ENCODE peak calls at places on chromosomes 3 and 15, in six cellular contexts. One of them, this sample, is unnamed.

GRCh38 chr15:37032091-37032775 is 68.1 kb downstream of the MEIS2 start:
- DNase-seq in esophagus squamous epithelium: no peak
- DNase-seq in kidney: no peak
- DNase-seq in HepG2: no peak
- DNase-seq in ovary: no peak
- DNase-seq in tibial artery: no peak
- DNase-seq in this sample: no peak

GRCh38 chr3:117998071-117998470 is 1036.6 kb downstream of the IGSF11 start:
- DNase-seq in esophagus squamous epithelium: no peak
- DNase-seq in tibial artery: no peak
- DNase-seq in ovary: no peak
- DNase-seq in HepG2: no peak
- DNase-seq in kidney: no peak
- DNase-seq in this sample: no peak

GRCh38 chr3:121330586-121330985 is 215.2 kb downstream of the POLQ start:
- DNase-seq in esophagus squamous epithelium: no peak
- DNase-seq in HepG2: no peak
- DNase-seq in ovary: no peak
- DNase-seq in tibial artery: no peak
- DNase-seq in kidney: no peak
- DNase-seq in this sample: no peak

GRCh38 chr15:81182031-81182745 is 14.5 kb upstream of the IL16 start:
- DNase-seq in ovary: no peak
- DNase-seq in HepG2: no peak
- DNase-seq in esophagus squamous epithelium: no peak
- DNase-seq in kidney: no peak
- DNase-seq in tibial artery: no peak
- DNase-seq in this sample: no peak

GRCh38 chr15:92914768-92915221 is 14.7 kb downstream of the CHD2 start:
- DNase-seq in kidney: no peak
- DNase-seq in tibial artery: no peak
- DNase-seq in HepG2: no peak
- DNase-seq in ovary: no peak
- DNase-seq in esophagus squamous epithelium: no peak
- DNase-seq in this sample: no peak

GRCh38 chr3:159711560-159712333 is 276.9 kb upstream of the IL12A start:
- DNase-seq in HepG2: no peak
- DNase-seq in ovary: no peak
- DNase-seq in esophagus squamous epithelium: no peak
- DNase-seq in tibial artery: peak
- DNase-seq in kidney: no peak
- DNase-seq in this sample: no peak

GRCh38 chr15:83653639-83654378 is at the start of gene ADAMTSL3:
- DNase-seq in tibial artery: peak
- DNase-seq in ovary: peak
- DNase-seq in kidney: peak
- DNase-seq in esophagus squamous epithelium: no peak
- DNase-seq in HepG2: no peak
- DNase-seq in this sample: peak

GRCh38 chr15:52963865-52964264 is 173.7 kb upstream of the ONECUT1 start:
- DNase-seq in kidney: no peak
- DNase-seq in HepG2: no peak
- DNase-seq in tibial artery: no peak
- DNase-seq in esophagus squamous epithelium: no peak
- DNase-seq in ovary: no peak
- DNase-seq in this sample: no peak

GRCh38 chr3:58041826-58042324 is 33.7 kb downstream of the FLNB start:
- DNase-seq in ovary: no peak
- DNase-seq in tibial artery: no peak
- DNase-seq in kidney: no peak
- DNase-seq in esophagus squamous epithelium: no peak
- DNase-seq in HepG2: peak
- DNase-seq in this sample: no peak

GRCh38 chr3:189584609-189585008 is 46.6 kb upstream of the TP63 start:
- DNase-seq in HepG2: no peak
- DNase-seq in kidney: no peak
- DNase-seq in esophagus squamous epithelium: no peak
- DNase-seq in ovary: no peak
- DNase-seq in tibial artery: no peak
- DNase-seq in this sample: no peak

GRCh38 chr3:106819445-106819844 is 557.8 kb upstream of the CCDC54 start:
- DNase-seq in ovary: no peak
- DNase-seq in kidney: no peak
- DNase-seq in HepG2: no peak
- DNase-seq in esophagus squamous epithelium: no peak
- DNase-seq in tibial artery: no peak
- DNase-seq in this sample: no peak

GRCh38 chr15:41396111-41396510 is 6.2 kb downstream of the NDUFAF1 start:
- DNase-seq in tibial artery: no peak
- DNase-seq in esophagus squamous epithelium: no peak
- DNase-seq in ovary: no peak
- DNase-seq in kidney: no peak
- DNase-seq in HepG2: no peak
- DNase-seq in this sample: no peak

GRCh38 chr15:57298843-57299550 is 77.3 kb upstream of the CGNL1 start:
- DNase-seq in kidney: no peak
- DNase-seq in esophagus squamous epithelium: no peak
- DNase-seq in ovary: no peak
- DNase-seq in tibial artery: no peak
- DNase-seq in HepG2: no peak
- DNase-seq in this sample: no peak

GRCh38 chr3:175020101-175020500 is 161.0 kb downstream of the NAALADL2 start:
- DNase-seq in esophagus squamous epithelium: no peak
- DNase-seq in kidney: no peak
- DNase-seq in ovary: no peak
- DNase-seq in HepG2: no peak
- DNase-seq in tibial artery: no peak
- DNase-seq in this sample: no peak

GRCh38 chr15:60397772-60398445 is at the start of gene ANXA2:
- DNase-seq in kidney: peak
- DNase-seq in HepG2: no peak
- DNase-seq in tibial artery: peak
- DNase-seq in esophagus squamous epithelium: peak
- DNase-seq in ovary: peak
- DNase-seq in this sample: peak

GRCh38 chr3:72587282-72587681 is 261.0 kb downstream of the SHQ1 start:
- DNase-seq in esophagus squamous epithelium: no peak
- DNase-seq in tibial artery: no peak
- DNase-seq in ovary: no peak
- DNase-seq in kidney: no peak
- DNase-seq in HepG2: no peak
- DNase-seq in this sample: no peak
- TF ChIP-seq CTCF in esophagus squamous epithelium: no peak
- TF ChIP-seq CTCF in tibial artery: no peak
- TF ChIP-seq CTCF in ovary: no peak
- TF ChIP-seq CTCF in kidney: no peak
- TF ChIP-seq CTCF in HepG2: peak
- TF ChIP-seq CTCF in this sample: peak

GRCh38 chr15:71480566-71480965 is 329.8 kb upstream of the NR2E3 start:
- DNase-seq in HepG2: no peak
- DNase-seq in ovary: no peak
- DNase-seq in esophagus squamous epithelium: no peak
- DNase-seq in kidney: no peak
- DNase-seq in tibial artery: no peak
- DNase-seq in this sample: no peak

GRCh38 chr15:71484080-71484479 is 326.3 kb upstream of the NR2E3 start:
- DNase-seq in esophagus squamous epithelium: no peak
- DNase-seq in HepG2: no peak
- DNase-seq in kidney: no peak
- DNase-seq in tibial artery: no peak
- DNase-seq in ovary: no peak
- DNase-seq in this sample: no peak

GRCh38 chr15:71489570-71489969 is 320.8 kb upstream of the NR2E3 start:
- DNase-seq in ovary: no peak
- DNase-seq in kidney: no peak
- DNase-seq in tibial artery: no peak
- DNase-seq in HepG2: no peak
- DNase-seq in esophagus squamous epithelium: no peak
- DNase-seq in this sample: no peak

GRCh38 chr15:71485094-71485693 is 325.2 kb upstream of the NR2E3 start:
- DNase-seq in esophagus squamous epithelium: no peak
- DNase-seq in HepG2: no peak
- DNase-seq in ovary: no peak
- DNase-seq in kidney: no peak
- DNase-seq in tibial artery: no peak
- DNase-seq in this sample: no peak
- TF ChIP-seq CTCF in esophagus squamous epithelium: peak
- TF ChIP-seq CTCF in HepG2: peak
- TF ChIP-seq CTCF in ovary: no peak
- TF ChIP-seq CTCF in kidney: no peak
- TF ChIP-seq CTCF in tibial artery: no peak
- TF ChIP-seq CTCF in this sample: peak

DNA sequence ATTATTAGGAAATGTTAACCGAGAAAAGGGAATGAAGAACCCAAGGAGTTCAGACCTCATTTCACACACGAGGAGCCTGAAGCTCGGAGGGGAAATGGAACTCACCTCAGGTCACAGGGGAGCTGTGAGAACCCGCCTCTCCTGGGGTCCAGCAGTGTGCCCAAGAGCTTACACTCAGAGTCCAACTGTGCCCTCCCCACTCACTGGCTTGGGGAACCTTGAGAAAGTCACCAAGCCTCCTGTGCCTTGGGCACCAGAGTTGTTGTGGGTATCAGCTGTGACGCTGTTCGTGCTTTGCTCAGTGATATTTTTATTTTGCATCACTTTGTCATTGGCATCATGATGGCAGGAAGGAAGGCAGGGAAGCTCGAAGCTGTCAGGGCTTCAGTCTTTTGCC is 83.4 kb downstream of the TLE3 start:
- DNase-seq in kidney: peak
- DNase-seq in HepG2: no peak
- DNase-seq in ovary: no peak
- DNase-seq in tibial artery: no peak
- DNase-seq in esophagus squamous epithelium: no peak
- DNase-seq in this sample: no peak
- TF ChIP-seq CTCF in kidney: no peak
- TF ChIP-seq CTCF in HepG2: no peak
- TF ChIP-seq CTCF in ovary: no peak
- TF ChIP-seq CTCF in tibial artery: no peak
- TF ChIP-seq CTCF in esophagus squamous epithelium: no peak
- TF ChIP-seq CTCF in this sample: no peak

GRCh38 chr15:100663066-100663465 is 60.7 kb downstream of the ASB7 start:
- DNase-seq in tibial artery: no peak
- DNase-seq in ovary: no peak
- DNase-seq in kidney: no peak
- DNase-seq in HepG2: no peak
- DNase-seq in esophagus squamous epithelium: no peak
- DNase-seq in this sample: no peak
- TF ChIP-seq CTCF in tibial artery: no peak
- TF ChIP-seq CTCF in ovary: no peak
- TF ChIP-seq CTCF in kidney: no peak
- TF ChIP-seq CTCF in HepG2: peak
- TF ChIP-seq CTCF in esophagus squamous epithelium: peak
- TF ChIP-seq CTCF in this sample: peak

DNA sequence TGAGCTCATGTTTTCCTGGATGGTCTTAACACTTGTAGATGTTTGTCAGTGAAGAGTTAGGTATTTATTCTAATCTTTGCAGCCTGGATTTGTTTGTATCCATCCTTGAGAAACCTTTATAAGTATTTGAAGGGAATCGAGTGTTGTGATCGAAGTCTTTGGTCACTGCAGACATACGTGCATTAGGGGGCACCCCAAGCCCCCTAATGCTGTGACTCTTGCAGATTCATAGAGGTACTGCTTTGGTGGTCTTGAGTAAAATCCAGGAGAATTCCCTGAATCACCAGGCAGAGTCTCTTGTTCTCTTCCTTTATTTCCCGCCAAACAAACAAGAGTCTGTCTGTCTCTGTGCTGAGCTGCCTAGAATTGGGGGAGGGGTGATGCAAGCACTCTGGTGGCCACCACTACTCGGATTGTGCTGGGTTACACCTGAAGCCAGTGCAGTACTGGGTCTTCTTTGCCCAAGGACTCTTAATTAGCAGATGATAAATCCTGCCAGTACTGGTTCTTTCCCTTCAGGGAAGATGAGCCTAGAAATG is 170.5 kb upstream of the POU1F1 start:
- DNase-seq in kidney: no peak
- DNase-seq in ovary: no peak
- DNase-seq in HepG2: no peak
- DNase-seq in esophagus squamous epithelium: no peak
- DNase-seq in tibial artery: no peak
- DNase-seq in this sample: no peak
- TF ChIP-seq CTCF in kidney: no peak
- TF ChIP-seq CTCF in ovary: no peak
- TF ChIP-seq CTCF in HepG2: no peak
- TF ChIP-seq CTCF in esophagus squamous epithelium: no peak
- TF ChIP-seq CTCF in tibial artery: no peak
- TF ChIP-seq CTCF in this sample: no peak

This sample was measured in progenitor cell of endocrine pancreas.